ENCODE peak calls at places on chromosomes 1 and 21, in ten cellular contexts. K is GM23248, A is K562, S is neural progenitor cell, G is mammary epithelial cell, M is IMR-90, Y is mesenchymal stem cell, D is GM12878, B is HCT116, U is astrocyte. J is an unnamed sample.

GRCh38 chr1:43048601-43049011 is 89.9 kb upstream of the SLC2A1 start:
- DNase-seq in K (peak), A (no peak), S (no peak), G (peak), M (no peak), Y (peak), D (no peak), B (no peak), U (no peak), J (peak)

GRCh38 chr1:9244501-9245229 is 10.1 kb downstream of the H6PD start:
- DNase-seq in K (no peak), A (no peak), S (no peak), G (no peak), M (no peak), Y (peak), D (no peak), B (no peak), U (no peak), J (no peak)

GRCh38 chr1:177780096-177780700 is 189.7 kb downstream of the SEC16B start:
- DNase-seq in K (peak), A (no peak), S (peak), G (peak), M (peak), Y (peak), D (no peak), B (peak), U (peak), J (no peak)

GRCh38 chr1:22975694-22976093 is 3.0 kb upstream of the LACTBL1 start:
- DNase-seq in K (peak), A (no peak), S (no peak), G (no peak), M (peak), Y (peak), D (no peak), B (no peak), U (peak), J (no peak)

GRCh38 chr1:115170396-115170795 is 81.1 kb upstream of the TSPAN2 start:
- DNase-seq in K (no peak), A (no peak), S (no peak), G (no peak), M (no peak), Y (no peak), D (no peak), B (no peak), U (no peak), J (no peak)

GRCh38 chr1:185155600-185156320 is 993 bp downstream of the TRMT1L start:
- DNase-seq in K (peak), A (peak), S (peak), G (peak), M (peak), Y (peak), D (peak), B (no peak), U (peak), J (no peak)

GRCh38 chr1:30331415-30332065 is 391.8 kb downstream of the MATN1 start:
- DNase-seq in K (no peak), A (no peak), S (no peak), G (peak), M (no peak), Y (no peak), D (no peak), B (no peak), U (no peak), J (peak)

GRCh38 chr1:212651977-212652376 is 43.4 kb downstream of the ATF3 start:
- DNase-seq in K (peak), A (no peak), S (no peak), G (no peak), M (no peak), Y (no peak), D (no peak), B (no peak), U (no peak), J (no peak)

GRCh38 chr1:62687421-62687902 is 724 bp downstream of the DOCK7 start:
- DNase-seq in K (peak), A (peak), S (peak), G (peak), M (peak), Y (peak), D (no peak), B (no peak), U (peak), J (no peak)

GRCh38 chr1:38082678-38083317 is 36.2 kb upstream of the POU3F1 start:
- DNase-seq in K (no peak), A (no peak), S (peak), G (no peak), M (no peak), Y (no peak), D (no peak), B (no peak), U (no peak), J (no peak)

GRCh38 chr1:98221926-98222325 is 301.1 kb upstream of the DPYD start:
- DNase-seq in K (no peak), A (no peak), S (no peak), G (peak), M (no peak), Y (no peak), D (no peak), B (no peak), U (peak), J (no peak)

GRCh38 chr1:28395181-28395580 is 25.6 kb downstream of the PHACTR4 start:
- DNase-seq in K (peak), A (peak), S (no peak), G (peak), M (peak), Y (peak), D (no peak), B (no peak), U (peak), J (no peak)

GRCh38 chr1:208003241-208003640 is 92.3 kb upstream of the CD34 start:
- DNase-seq in K (no peak), A (no peak), S (no peak), G (no peak), M (no peak), Y (no peak), D (no peak), B (no peak), U (no peak), J (no peak)

GRCh38 chr1:66788231-66788939 is 12.7 kb downstream of the INSL5 start:
- DNase-seq in K (no peak), A (no peak), S (no peak), G (peak), M (no peak), Y (no peak), D (no peak), B (no peak), U (no peak), J (no peak)

GRCh38 chr21:23899561-23899960 is 1707.7 kb downstream of the MRPL39 start:
- DNase-seq in K (no peak), A (no peak), S (no peak), G (no peak), M (no peak), Y (no peak), D (no peak), B (no peak), U (no peak), J (no peak)
- H3K9ac ChIP-seq in K (no peak), A (no peak), S (no peak), G (no peak), M (no peak), Y (no peak), D (no peak), B (no peak), U (no peak), J (no peak)

GRCh38 chr1:1033009-1033587 is 13.2 kb downstream of the AGRN start:
- DNase-seq in K (peak), A (peak), S (peak), G (no peak), M (peak), Y (peak), D (peak), B (no peak), U (peak), J (no peak)

GRCh38 chr1:1034438-1034759 is 14.5 kb downstream of the AGRN start:
- DNase-seq in K (peak), A (no peak), S (peak), G (no peak), M (no peak), Y (no peak), D (no peak), B (no peak), U (no peak), J (no peak)

GRCh38 chr1:1031659-1032245 is 11.8 kb downstream of the AGRN start:
- DNase-seq in K (no peak), A (no peak), S (no peak), G (no peak), M (no peak), Y (no peak), D (no peak), B (no peak), U (no peak), J (no peak)

GRCh38 chr1:1033731-1034437 is 14.0 kb downstream of the AGRN start:
- DNase-seq in K (no peak), A (no peak), S (peak), G (no peak), M (no peak), Y (no peak), D (no peak), B (no peak), U (no peak), J (no peak)

GRCh38 chr1:1032428-1032827 is 12.5 kb downstream of the AGRN start:
- DNase-seq in K (no peak), A (no peak), S (peak), G (no peak), M (no peak), Y (no peak), D (no peak), B (no peak), U (no peak), J (no peak)
- H3K4me2 ChIP-seq in K (no peak), A (no peak), S (peak), G (peak), M (no peak), Y (no peak), D (peak), B (no peak), U (peak), J (peak)

DNA sequence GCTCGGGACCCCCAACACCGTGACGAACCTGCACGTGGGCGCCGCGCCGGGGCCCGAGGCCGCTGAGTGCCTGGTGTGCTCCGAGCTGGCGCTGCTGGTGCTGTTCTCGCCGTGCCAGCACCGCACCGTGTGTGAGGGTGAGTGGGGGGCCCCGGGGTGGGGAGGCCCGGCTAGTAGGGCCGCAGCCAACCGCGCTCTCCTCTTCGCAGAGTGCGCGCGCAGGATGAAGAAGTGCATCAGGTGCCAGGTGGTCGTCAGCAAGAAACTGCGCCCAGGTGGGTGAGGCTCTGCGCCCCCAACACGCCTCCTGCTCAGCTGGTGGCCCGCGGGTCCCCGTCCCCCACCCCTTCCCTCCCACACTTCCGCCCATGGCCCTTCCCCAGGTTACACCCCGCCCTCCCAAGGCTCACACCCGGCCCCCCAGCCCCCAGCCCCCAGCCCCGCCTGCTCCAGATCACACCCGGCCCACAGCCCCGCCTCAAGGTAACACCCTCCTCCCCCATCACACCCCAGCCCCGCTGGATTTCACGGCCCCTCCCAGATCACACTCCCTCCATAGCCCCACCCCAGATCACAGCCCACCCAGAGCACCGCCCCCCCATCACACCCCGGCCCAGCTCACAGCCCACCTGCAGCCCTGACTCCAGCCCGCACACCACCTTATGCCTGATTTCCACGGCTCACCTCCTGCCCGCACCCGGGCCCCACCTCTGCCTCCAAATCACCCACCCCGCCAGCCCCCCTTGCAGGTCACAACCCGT is 2.4 kb upstream of the MMP23B start:
- DNase-seq in K (no peak), A (no peak), S (no peak), G (no peak), M (no peak), Y (no peak), D (no peak), B (no peak), U (no peak), J (no peak)
- H3K9ac ChIP-seq in K (no peak), A (no peak), S (no peak), G (no peak), M (no peak), Y (no peak), D (no peak), B (peak), U (no peak), J (peak)

DNA sequence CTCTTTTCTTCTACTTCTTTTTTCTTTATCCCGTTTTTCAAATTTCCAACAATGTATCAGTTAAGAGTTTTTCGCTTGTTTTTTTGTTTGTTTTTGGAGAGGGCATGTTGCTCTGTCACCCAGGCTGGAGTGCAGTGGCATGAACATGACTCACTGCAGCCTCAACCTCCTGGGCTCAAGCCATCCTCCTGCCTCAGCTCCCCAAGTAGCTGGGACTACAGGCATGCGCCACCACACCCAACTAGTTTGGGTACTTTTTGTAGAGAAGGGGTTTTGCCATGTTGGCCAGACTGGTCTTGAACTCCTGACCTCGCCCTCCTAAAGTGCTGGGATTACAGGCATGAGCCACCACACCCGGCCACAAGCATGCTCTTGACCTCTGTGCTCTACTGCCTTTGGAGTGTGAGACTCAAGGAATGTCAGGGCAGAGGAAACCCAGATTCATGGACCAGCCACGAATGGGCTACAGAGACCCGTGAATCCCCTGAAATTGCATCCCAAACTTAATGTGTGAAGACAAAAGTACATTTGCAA is 65.1 kb upstream of the HSD17B7 start:
- DNase-seq in K (peak), A (no peak), S (no peak), G (no peak), M (no peak), Y (no peak), D (no peak), B (no peak), U (no peak), J (no peak)
- H3K4me2 ChIP-seq in K (no peak), A (no peak), S (no peak), G (no peak), M (no peak), Y (no peak), D (no peak), B (peak), U (no peak), J (no peak)

GRCh38 chr1:147840909-147841308 is 61.7 kb upstream of the GJA8 start:
- DNase-seq in K (peak), A (peak), S (no peak), G (no peak), M (peak), Y (no peak), D (no peak), B (peak), U (no peak), J (no peak)

GRCh38 chr1:147834189-147834588 is 68.4 kb upstream of the GJA8 start:
- DNase-seq in K (no peak), A (no peak), S (no peak), G (no peak), M (no peak), Y (no peak), D (no peak), B (no peak), U (no peak), J (no peak)

GRCh38 chr1:147834810-147835209 is 67.8 kb upstream of the GJA8 start:
- DNase-seq in K (no peak), A (no peak), S (no peak), G (no peak), M (no peak), Y (no peak), D (no peak), B (no peak), U (no peak), J (no peak)

GRCh38 chr1:147837129-147837776 is 65.3 kb upstream of the GJA8 start:
- DNase-seq in K (no peak), A (no peak), S (peak), G (no peak), M (no peak), Y (no peak), D (no peak), B (no peak), U (no peak), J (no peak)

DNA sequence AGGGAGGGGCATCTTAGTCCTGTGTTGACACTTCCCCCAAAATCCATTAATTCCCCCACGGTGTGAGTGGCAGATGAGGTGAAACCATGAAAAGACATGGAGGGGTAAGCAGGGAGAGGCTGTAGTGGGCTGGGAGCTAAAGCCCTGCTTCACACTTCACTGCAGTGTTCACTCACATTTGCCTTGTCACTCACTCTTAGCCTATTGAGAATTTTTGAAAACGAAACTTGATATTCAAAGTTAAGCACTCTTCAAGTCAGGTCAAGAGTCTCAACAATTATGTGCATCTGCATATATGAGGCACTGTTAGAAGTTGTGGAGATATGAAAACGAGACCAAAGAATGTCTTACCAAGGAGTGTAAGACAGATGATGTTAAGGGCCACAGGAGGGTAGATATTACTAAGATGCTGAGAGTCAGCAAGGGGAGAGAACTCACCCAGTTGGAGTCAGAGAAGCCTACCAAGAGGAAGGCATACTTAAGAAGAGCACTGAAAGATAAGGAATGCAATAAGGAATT is 64.7 kb upstream of the GJA8 start:
- DNase-seq in K (no peak), A (no peak), S (no peak), G (no peak), M (no peak), Y (no peak), D (no peak), B (no peak), U (no peak), J (no peak)
- H3K9ac ChIP-seq in K (no peak), A (no peak), S (no peak), G (no peak), M (no peak), Y (no peak), D (no peak), B (no peak), U (no peak), J (no peak)

GRCh38 chr21:35142036-35142825 is 93.1 kb upstream of the RUNX1 start:
- DNase-seq in K (no peak), A (no peak), S (no peak), G (no peak), M (no peak), Y (no peak), D (no peak), B (no peak), U (peak), J (no peak)
- H3K4me2 ChIP-seq in K (no peak), A (no peak), S (no peak), G (no peak), M (no peak), Y (no peak), D (no peak), B (no peak), U (no peak), J (no peak)

DNA sequence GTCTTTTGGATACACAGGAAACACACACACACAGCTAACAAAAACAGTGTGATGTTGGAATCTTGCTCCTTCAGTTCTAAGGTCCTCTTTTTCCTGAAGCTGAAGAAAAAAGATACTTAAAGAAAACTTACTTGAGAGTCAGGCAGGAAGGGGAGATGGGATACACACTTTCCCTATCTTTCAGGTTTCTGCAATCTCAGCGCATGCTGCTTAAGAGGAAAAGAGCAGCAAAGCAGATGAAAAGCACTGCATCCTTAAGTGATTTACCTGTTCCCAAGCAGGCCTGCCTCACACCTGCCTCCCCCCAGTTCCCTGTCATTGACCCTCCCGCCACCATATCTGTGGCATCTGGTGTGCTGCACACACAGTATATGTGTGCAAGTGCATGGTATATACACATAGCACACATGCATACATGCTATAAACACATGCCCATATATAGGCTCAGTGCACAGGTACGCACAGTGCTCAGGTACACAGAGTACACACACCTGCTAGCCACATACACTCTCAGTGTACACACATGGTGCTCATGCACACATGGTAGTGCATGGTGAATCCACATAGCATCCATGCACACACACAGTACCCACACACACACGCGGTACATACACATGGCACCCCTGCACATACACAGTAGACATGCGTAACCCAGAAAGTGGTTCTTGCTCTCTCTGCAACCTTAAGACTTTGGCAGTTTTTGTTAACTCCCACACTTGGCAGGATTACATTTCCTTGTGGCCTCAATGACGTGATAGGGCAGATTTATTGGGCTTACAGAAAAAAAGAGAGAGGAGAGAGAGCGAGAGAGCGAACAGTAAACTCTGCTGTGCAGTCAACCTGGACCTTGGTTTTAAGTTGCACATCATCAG is 166.9 kb downstream of the TOMM20 start:
- DNase-seq in K (peak), A (no peak), S (no peak), G (no peak), M (peak), Y (peak), D (no peak), B (no peak), U (peak), J (no peak)
- H3K9ac ChIP-seq in K (peak), A (no peak), S (no peak), G (no peak), M (peak), Y (peak), D (peak), B (no peak), U (peak), J (no peak)

J was measured in keratinocyte.